ENCODE peak calls at places on chromosomes 7 and 10, in four cellular contexts. One of them, this sample, is unnamed.

GRCh38 chr7:39746162-39746782 is 122.9 kb downstream of the RALA start:
- DNase-seq in stomach: peak
- DNase-seq in fibroblast of lung: peak
- DNase-seq in mesenteric fat pad: no peak
- DNase-seq in this sample: peak

GRCh38 chr10:112811741-112812551 is 138.1 kb upstream of the TCF7L2 start:
- DNase-seq in stomach: peak
- DNase-seq in fibroblast of lung: peak
- DNase-seq in mesenteric fat pad: no peak
- DNase-seq in this sample: peak

GRCh38 chr10:102401322-102401614 is 5.8 kb downstream of the NFKB2 start:
- DNase-seq in fibroblast of lung: no peak
- DNase-seq in stomach: no peak
- DNase-seq in mesenteric fat pad: no peak
- DNase-seq in this sample: no peak

GRCh38 chr7:72078301-72078700 is 333.8 kb downstream of the CALN1 start:
- DNase-seq in fibroblast of lung: no peak
- DNase-seq in stomach: no peak
- DNase-seq in mesenteric fat pad: no peak
- DNase-seq in this sample: no peak

GRCh38 chr10:137031-137430 is 1.8 kb downstream of the ZMYND11 start:
- DNase-seq in stomach: no peak
- DNase-seq in mesenteric fat pad: no peak
- DNase-seq in fibroblast of lung: peak
- DNase-seq in this sample: no peak

GRCh38 chr7:43569424-43569823 is 13.5 kb upstream of the STK17A start:
- DNase-seq in fibroblast of lung: peak
- DNase-seq in stomach: no peak
- DNase-seq in mesenteric fat pad: no peak
- DNase-seq in this sample: peak

GRCh38 chr10:42952358-42952757 is 124.5 kb upstream of the RET start:
- DNase-seq in mesenteric fat pad: peak
- DNase-seq in stomach: peak
- DNase-seq in fibroblast of lung: no peak
- DNase-seq in this sample: no peak

GRCh38 chr10:125238682-125239081 is 78.3 kb upstream of the CTBP2 start:
- DNase-seq in mesenteric fat pad: no peak
- DNase-seq in stomach: no peak
- DNase-seq in fibroblast of lung: no peak
- DNase-seq in this sample: no peak

GRCh38 chr7:90209776-90210175 is 1.8 kb upstream of the STEAP2 start:
- DNase-seq in fibroblast of lung: peak
- DNase-seq in stomach: no peak
- DNase-seq in mesenteric fat pad: no peak
- DNase-seq in this sample: peak

GRCh38 chr7:158495780-158496179 is 91.8 kb downstream of the PTPRN2 start:
- DNase-seq in fibroblast of lung: no peak
- DNase-seq in stomach: peak
- DNase-seq in mesenteric fat pad: no peak
- DNase-seq in this sample: no peak

GRCh38 chr10:31940839-31941653 is 12.4 kb upstream of the ARHGAP12 start:
- DNase-seq in stomach: peak
- DNase-seq in fibroblast of lung: peak
- DNase-seq in mesenteric fat pad: no peak
- DNase-seq in this sample: peak

GRCh38 chr10:22022257-22023051 is 18.9 kb upstream of the DNAJC1 start:
- DNase-seq in stomach: no peak
- DNase-seq in fibroblast of lung: peak
- DNase-seq in mesenteric fat pad: no peak
- DNase-seq in this sample: no peak

GRCh38 chr7:105876964-105877601 is 684 bp upstream of the ATXN7L1 start:
- DNase-seq in mesenteric fat pad: no peak
- DNase-seq in stomach: peak
- DNase-seq in fibroblast of lung: peak
- DNase-seq in this sample: peak

GRCh38 chr7:79453558-79454324 is at the start of gene MAGI2:
- DNase-seq in stomach: peak
- DNase-seq in mesenteric fat pad: peak
- DNase-seq in fibroblast of lung: peak
- DNase-seq in this sample: peak

GRCh38 chr7:142603870-142604448 is 145.3 kb upstream of the PRSS1 start:
- DNase-seq in mesenteric fat pad: no peak
- DNase-seq in fibroblast of lung: peak
- DNase-seq in stomach: peak
- DNase-seq in this sample: peak

GRCh38 chr10:127997241-127997640 is 90.3 kb downstream of the PTPRE start:
- DNase-seq in mesenteric fat pad: no peak
- DNase-seq in fibroblast of lung: no peak
- DNase-seq in stomach: no peak
- DNase-seq in this sample: no peak

GRCh38 chr10:131645756-131646155 is 255.1 kb upstream of the PPP2R2D start:
- DNase-seq in mesenteric fat pad: peak
- DNase-seq in fibroblast of lung: no peak
- DNase-seq in stomach: no peak
- DNase-seq in this sample: no peak

GRCh38 chr10:50604049-50604640 is 19.6 kb downstream of the SGMS1 start:
- DNase-seq in fibroblast of lung: peak
- DNase-seq in stomach: no peak
- DNase-seq in mesenteric fat pad: no peak
- DNase-seq in this sample: no peak

GRCh38 chr10:101839002-101839401 is 4.6 kb downstream of the KCNIP2 start:
- DNase-seq in stomach: no peak
- DNase-seq in fibroblast of lung: no peak
- DNase-seq in mesenteric fat pad: peak
- DNase-seq in this sample: no peak

GRCh38 chr7:117259626-117260025 is 63.2 kb downstream of the WNT2 start:
- DNase-seq in mesenteric fat pad: no peak
- DNase-seq in stomach: no peak
- DNase-seq in fibroblast of lung: peak
- DNase-seq in this sample: peak

GRCh38 chr10:14302035-14302434 is 28.7 kb downstream of the FRMD4A start:
- DNase-seq in stomach: no peak
- DNase-seq in mesenteric fat pad: no peak
- DNase-seq in fibroblast of lung: peak
- DNase-seq in this sample: no peak

GRCh38 chr10:130111848-130112180 is 1.2 kb upstream of the C10orf143 start:
- DNase-seq in fibroblast of lung: no peak
- DNase-seq in stomach: no peak
- DNase-seq in mesenteric fat pad: no peak
- DNase-seq in this sample: no peak

GRCh38 chr7:99083068-99083651 is 60.7 kb downstream of the SMURF1 start:
- DNase-seq in fibroblast of lung: peak
- DNase-seq in mesenteric fat pad: no peak
- DNase-seq in stomach: no peak
- DNase-seq in this sample: no peak

GRCh38 chr7:381211-382117 is 91.5 kb downstream of the FOXL3 start:
- DNase-seq in mesenteric fat pad: peak
- DNase-seq in stomach: peak
- DNase-seq in fibroblast of lung: no peak
- DNase-seq in this sample: no peak

GRCh38 chr10:126500866-126501265 is 112.6 kb upstream of the ADAM12 start:
- DNase-seq in fibroblast of lung: peak
- DNase-seq in mesenteric fat pad: no peak
- DNase-seq in stomach: no peak
- DNase-seq in this sample: peak

GRCh38 chr7:102225025-102225424 is 61.6 kb upstream of the SH2B2 start:
- DNase-seq in stomach: no peak
- DNase-seq in mesenteric fat pad: no peak
- DNase-seq in fibroblast of lung: no peak
- DNase-seq in this sample: no peak

GRCh38 chr7:149732611-149733010 is 40.8 kb downstream of the ZNF467 start:
- DNase-seq in fibroblast of lung: no peak
- DNase-seq in mesenteric fat pad: peak
- DNase-seq in stomach: no peak
- DNase-seq in this sample: no peak

GRCh38 chr7:1919539-1920265 is 249.6 kb downstream of the ELFN1 start:
- DNase-seq in fibroblast of lung: peak
- DNase-seq in mesenteric fat pad: no peak
- DNase-seq in stomach: peak
- DNase-seq in this sample: no peak

GRCh38 chr10:6014241-6014761 is 37.0 kb upstream of the IL15RA start:
- DNase-seq in mesenteric fat pad: no peak
- DNase-seq in fibroblast of lung: peak
- DNase-seq in stomach: peak
- DNase-seq in this sample: no peak

GRCh38 chr7:148916186-148916585 is 32.1 kb upstream of the EZH2 start:
- DNase-seq in fibroblast of lung: peak
- DNase-seq in mesenteric fat pad: no peak
- DNase-seq in stomach: no peak
- DNase-seq in this sample: peak